ENCODE peak calls at places on chromosomes 12 and 14, in four cellular contexts. Y is uterus, P is adrenal gland, I is lung. T is an unnamed sample.

GRCh38 chr14:36582011-36582873 is at the start of gene NKX2-8:
- DNase-seq in Y (no peak), P (no peak), I (no peak), T (no peak)

GRCh38 chr12:94636462-94637085 is 13.8 kb downstream of the TMCC3 start:
- DNase-seq in Y (peak), P (no peak), I (no peak), T (no peak)

GRCh38 chr12:80707830-80708534 is 548 bp downstream of the MYF6 start:
- DNase-seq in Y (no peak), P (no peak), I (no peak), T (no peak)

GRCh38 chr14:84442481-84442880 is 1087.5 kb upstream of the FLRT2 start:
- DNase-seq in Y (no peak), P (no peak), I (no peak), T (peak)

GRCh38 chr12:43551971-43552559 is at the start of gene ADAMTS20:
- DNase-seq in Y (no peak), P (no peak), I (no peak), T (no peak)

GRCh38 chr12:52200086-52200782 is 8.4 kb upstream of the KRT80 start:
- DNase-seq in Y (no peak), P (no peak), I (no peak), T (no peak)

GRCh38 chr12:904010-904414 is 45.5 kb downstream of the RAD52 start:
- DNase-seq in Y (no peak), P (no peak), I (no peak), T (no peak)

GRCh38 chr12:64390275-64390851 is at the start of gene C12orf56:
- DNase-seq in Y (no peak), P (no peak), I (no peak), T (no peak)

GRCh38 chr14:55699131-55700057 is 119.4 kb downstream of the KTN1 start:
- DNase-seq in Y (no peak), P (no peak), I (no peak), T (no peak)

GRCh38 chr12:27342551-27342950 is 9.9 kb downstream of the BMAL2 start:
- DNase-seq in Y (no peak), P (no peak), I (no peak), T (no peak)

GRCh38 chr14:95695913-95696312 is 9.7 kb downstream of the TCL1B start:
- DNase-seq in Y (no peak), P (no peak), I (no peak), T (no peak)

GRCh38 chr14:50070230-50070629 is 46.1 kb downstream of the VCPKMT start:
- DNase-seq in Y (no peak), P (no peak), I (no peak), T (no peak)
- H3K27ac ChIP-seq in Y (no peak), P (no peak), I (no peak), T (no peak)

DNA sequence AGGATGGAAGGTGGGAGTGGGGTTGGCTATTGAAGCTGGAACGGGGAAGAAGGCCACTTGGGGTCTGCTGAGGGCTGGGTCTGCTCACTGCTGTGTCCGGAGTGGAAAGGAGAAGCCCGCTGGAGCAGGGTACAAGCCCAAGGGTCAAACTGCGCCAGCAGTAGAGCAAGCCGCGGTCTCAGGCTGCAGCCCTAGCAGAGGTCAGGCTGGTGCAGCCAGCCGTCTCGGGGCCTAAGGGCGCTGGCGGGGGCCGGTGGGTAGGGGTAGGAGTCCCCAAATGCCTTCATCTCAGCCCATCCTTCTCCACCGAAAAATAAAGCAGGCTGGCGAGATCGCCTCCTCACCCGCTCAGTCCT is 718 bp upstream of the JDP2 start:
- DNase-seq in Y (no peak), P (no peak), I (no peak), T (no peak)
- H3K27ac ChIP-seq in Y (peak), P (peak), I (peak), T (peak)

GRCh38 chr14:101124860-101125259 is 221.3 kb upstream of the RTL1 start:
- DNase-seq in Y (no peak), P (no peak), I (no peak), T (peak)

GRCh38 chr14:101125313-101125712 is 221.8 kb upstream of the RTL1 start:
- DNase-seq in Y (no peak), P (peak), I (peak), T (no peak)

GRCh38 chr14:101127239-101127638 is 223.7 kb upstream of the RTL1 start:
- DNase-seq in Y (no peak), P (peak), I (peak), T (peak)

GRCh38 chr14:101126376-101127130 is 223.0 kb upstream of the RTL1 start:
- DNase-seq in Y (no peak), P (peak), I (peak), T (peak)

DNA sequence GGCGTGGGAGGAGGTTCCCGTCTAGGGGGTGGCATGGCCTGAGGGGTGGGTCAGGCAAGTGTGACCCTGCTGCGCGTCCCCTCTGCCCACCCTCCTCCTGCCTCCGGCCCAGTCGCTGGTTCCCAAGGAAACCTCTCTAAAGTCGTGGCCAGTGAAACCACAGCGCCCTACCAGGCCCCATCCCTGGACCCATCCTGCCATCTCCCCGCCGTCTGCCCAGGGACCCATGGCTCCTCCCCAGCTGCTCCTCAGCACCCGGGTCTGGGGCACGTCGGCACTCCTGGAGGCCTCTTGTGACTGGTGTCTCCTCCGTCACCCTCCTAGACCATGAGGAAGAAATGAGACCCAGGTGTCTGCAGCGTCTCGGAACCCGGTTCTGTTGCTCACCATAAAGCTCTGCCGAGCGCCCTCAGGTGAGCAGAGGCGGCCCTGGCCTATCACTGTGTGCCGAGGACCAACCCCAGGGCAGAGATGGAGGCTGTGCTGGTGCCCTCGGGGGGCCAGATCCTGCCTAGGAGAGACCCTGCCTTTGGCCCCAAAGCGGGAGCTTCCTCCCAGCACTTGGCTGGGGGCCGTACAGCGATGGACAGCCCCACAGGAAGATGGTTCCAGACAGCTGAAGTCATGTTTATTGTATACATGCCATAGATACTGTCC is 222.3 kb upstream of the RTL1 start:
- DNase-seq in Y (no peak), P (peak), I (peak), T (peak)
- H3K27ac ChIP-seq in Y (no peak), P (no peak), I (no peak), T (no peak)

DNA sequence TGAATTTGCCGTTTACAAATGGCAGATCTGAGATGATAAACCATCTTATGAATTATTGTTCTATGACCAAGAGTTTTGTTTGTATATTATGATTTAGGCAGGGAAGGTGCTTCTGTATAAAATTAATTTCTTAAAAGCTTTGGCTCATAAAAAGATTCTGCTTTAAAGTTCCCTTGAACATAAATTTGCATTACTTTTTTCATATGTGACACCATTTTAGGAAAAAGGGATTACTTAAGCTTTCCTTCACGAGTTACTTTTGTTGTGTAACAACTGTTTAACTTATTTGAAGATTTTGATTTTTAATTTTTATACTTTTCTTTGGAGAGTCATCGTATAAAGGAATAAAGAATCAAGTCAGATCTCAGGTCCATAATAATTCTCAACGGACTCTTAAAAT is 3.3 kb downstream of the ETNK1 start:
- DNase-seq in Y (no peak), P (no peak), I (no peak), T (no peak)
- H3K27ac ChIP-seq in Y (peak), P (peak), I (no peak), T (no peak)